ENCODE peak calls at places on chromosomes 6 and 20, in eight cellular contexts. M is GM23248, Y is OCI-LY7, Z is heart right ventricle, Q is left ventricle myocardium inferior, A is aorta, W is adipocyte, B is cardiac muscle cell. J is an unnamed sample.
A peak's percentile ranks its signal among the peaks of the same experiment; 100 is the strongest.

GRCh38 chr6:28443112-28443773 is at the start of gene ZSCAN23:
- DNase-seq in W (peak; percentile 93), M (peak; percentile 95), Q (peak; percentile 70), Z (peak; percentile 71), B (peak; percentile 92), A (peak; percentile 79), Y (no peak), J (peak; percentile 49)

GRCh38 chr6:11632231-11632630 is 94.7 kb downstream of the TMEM170B start:
- DNase-seq in B (no peak), Z (no peak), M (peak; percentile 19), Y (no peak), A (no peak), W (peak; percentile 44), Q (no peak), J (no peak)

GRCh38 chr6:139256087-139256486 is 35.7 kb downstream of the TXLNB start:
- DNase-seq in W (peak; percentile 43), B (peak; percentile 82), A (peak; percentile 63), Y (no peak), Q (no peak), M (peak; percentile 85), Z (no peak), J (no peak)

GRCh38 chr6:135014353-135014832 is 40.2 kb downstream of the HBS1L start:
- DNase-seq in W (no peak), M (no peak), B (no peak), Q (no peak), Z (no peak), Y (no peak), A (no peak), J (no peak)

GRCh38 chr6:33699131-33699530 is 12.4 kb downstream of the UQCC2 start:
- DNase-seq in Q (no peak), W (no peak), Y (no peak), A (no peak), Z (no peak), M (no peak), B (no peak), J (no peak)

GRCh38 chr6:348860-349396 is 42.6 kb upstream of the IRF4 start:
- DNase-seq in M (no peak), A (peak; percentile 54), Q (no peak), B (no peak), W (no peak), Y (no peak), Z (peak; percentile 11), J (no peak)

GRCh38 chr6:8192067-8192466 is 89.7 kb upstream of the EEF1E1 start:
- DNase-seq in Y (no peak), B (no peak), Z (no peak), W (no peak), Q (no peak), M (no peak), A (no peak), J (no peak)

GRCh38 chr6:53702316-53702715 is 36.8 kb upstream of the KLHL31 start:
- DNase-seq in A (no peak), Z (no peak), M (no peak), Q (no peak), B (no peak), Y (no peak), W (no peak), J (no peak)

GRCh38 chr6:136103763-136104311 is 146.3 kb downstream of the MTFR2 start:
- DNase-seq in A (no peak), M (peak; percentile 34), Q (peak; percentile 84), B (peak; percentile 70), W (no peak), Z (peak; percentile 76), Y (no peak), J (no peak)

GRCh38 chr6:101539510-101540245 is 146.2 kb downstream of the GRIK2 start:
- DNase-seq in B (peak; percentile 65), A (no peak), W (peak; percentile 70), Q (no peak), M (peak; percentile 54), Y (no peak), Z (no peak), J (peak; percentile 2)

GRCh38 chr6:96939019-96939805 is 14.7 kb downstream of the KLHL32 start:
- DNase-seq in M (peak; percentile 54), Q (no peak), W (no peak), A (no peak), Y (no peak), B (peak; percentile 54), Z (no peak), J (peak; percentile 56)

GRCh38 chr6:109454483-109455160 is 950 bp downstream of the MICAL1 start:
- DNase-seq in W (peak; percentile 47), Q (no peak), M (peak; percentile 69), Z (no peak), B (peak; percentile 31), A (peak; percentile 84), Y (peak; percentile 89), J (no peak)

GRCh38 chr20:61788343-61788742 is 277.3 kb downstream of the TAF4 start:
- DNase-seq in A (no peak), Y (no peak), Q (no peak), W (no peak), Z (no peak), M (no peak), B (no peak), J (no peak)

GRCh38 chr6:162560891-162561290 is 166.7 kb downstream of the PRKN start:
- DNase-seq in M (no peak), Z (no peak), Y (no peak), A (no peak), Q (no peak), B (no peak), W (no peak), J (no peak)
- H3K4me3 ChIP-seq in M (no peak overlapping the region), Z (no peak overlapping the region), Y (no peak overlapping the region), A (no peak overlapping the region), Q (no peak overlapping the region), B (no peak overlapping the region), W (no peak overlapping the region), J (no peak overlapping the region)

GRCh38 chr6:25966707-25967106 is 4.1 kb downstream of the TRIM38 start:
- DNase-seq in B (no peak), W (no peak), Q (no peak), A (no peak), Z (no peak), M (no peak), Y (no peak), J (no peak)

GRCh38 chr6:25972902-25973301 is 10.3 kb downstream of the TRIM38 start:
- DNase-seq in Y (no peak), B (no peak), Z (no peak), W (no peak), Q (no peak), A (no peak), M (no peak), J (no peak)

GRCh38 chr6:25972128-25972527 is 9.5 kb downstream of the TRIM38 start:
- DNase-seq in Q (no peak), W (no peak), Z (no peak), B (no peak), A (no peak), M (no peak), Y (no peak), J (no peak)

GRCh38 chr6:25971187-25971811 is 8.7 kb downstream of the TRIM38 start:
- DNase-seq in B (peak; percentile 97), Y (no peak), Z (no peak), Q (no peak), M (peak; percentile 95), W (peak; percentile 89), A (peak; percentile 55), J (peak; percentile 86)

DNA sequence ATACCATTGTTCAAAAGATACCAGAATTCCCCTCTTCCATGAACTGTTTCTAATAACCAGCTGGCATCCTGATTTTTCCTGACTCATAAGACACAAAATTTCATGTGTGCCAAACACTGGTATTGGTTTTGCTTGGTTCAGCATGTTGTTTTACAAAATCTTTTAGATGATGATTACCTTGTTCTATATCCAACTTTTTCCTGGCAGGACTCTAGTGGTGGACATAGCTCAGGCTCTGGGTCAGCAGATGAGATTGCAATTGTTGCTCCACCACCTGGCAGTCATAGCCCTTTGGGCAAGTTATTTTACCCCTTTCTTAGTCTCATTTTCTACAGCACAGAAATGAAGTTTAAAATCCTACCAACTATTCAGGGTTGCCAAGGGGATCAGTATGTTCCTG is 6.2 kb downstream of the TRIM38 start:
- DNase-seq in W (peak; percentile 50), B (peak; percentile 54), Z (no peak), A (no peak), Y (no peak), M (peak; percentile 78), Q (no peak), J (no peak)
- H3K36me3 ChIP-seq in W (peaks cover 70% of the 10 kb centered on the region), B (no peaks in the 10 kb centered on the region), Z (peaks cover 36% of the 10 kb centered on the region), A (peaks cover 5% of the 10 kb centered on the region), Y (peaks cover 95% of the 10 kb centered on the region), M (peaks cover 38% of the 10 kb centered on the region), Q (peaks cover 83% of the 10 kb centered on the region), J (peaks cover 2% of the 10 kb centered on the region)

DNA sequence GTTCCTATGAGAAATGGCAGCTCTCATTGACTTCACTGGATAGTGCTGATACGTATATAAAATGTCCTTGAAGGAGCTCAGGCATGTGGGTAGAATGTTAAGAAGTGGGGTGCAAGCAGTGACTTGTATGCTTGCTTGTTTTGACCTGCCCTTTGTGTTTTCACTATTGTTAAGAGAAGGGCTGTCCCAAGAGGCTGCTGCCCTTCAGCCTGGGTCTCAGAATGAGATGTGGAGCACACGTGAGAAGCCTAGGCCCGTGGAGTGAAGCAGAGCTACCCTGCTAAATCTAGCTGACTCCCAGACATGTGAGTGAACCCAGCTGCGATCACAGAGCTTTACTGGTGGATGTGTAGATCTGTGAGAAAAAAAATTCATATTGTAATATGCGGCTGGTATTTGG is 305.3 kb upstream of the RGS17 start:
- DNase-seq in Z (no peak), B (no peak), W (no peak), Y (no peak), A (no peak), M (no peak), Q (no peak), J (no peak)
- H3K4me3 ChIP-seq in Z (no peak overlapping the region), B (no peak overlapping the region), W (no peak overlapping the region), Y (no peak overlapping the region), A (no peak overlapping the region), M (no peak overlapping the region), Q (no peak overlapping the region), J (no peak overlapping the region)

GRCh38 chr20:3116341-3116740 is 31.8 kb upstream of the AVP start:
- DNase-seq in A (no peak), Z (no peak), Q (no peak), W (no peak), B (no peak), M (no peak), Y (no peak), J (no peak)

GRCh38 chr20:3115190-3116107 is 30.9 kb upstream of the AVP start:
- DNase-seq in Z (no peak), M (peak; percentile 77), A (no peak), Y (peak; percentile 53), B (peak; percentile 69), W (peak; percentile 81), Q (no peak), J (peak; percentile 23)

GRCh38 chr20:3111507-3111906 is 27.0 kb upstream of the AVP start:
- DNase-seq in A (no peak), Q (no peak), M (no peak), Z (no peak), Y (no peak), W (no peak), B (no peak), J (no peak)

GRCh38 chr20:3109350-3110302 is 25.1 kb upstream of the AVP start:
- DNase-seq in M (no peak), W (no peak), Q (no peak), Z (no peak), Y (no peak), B (no peak), A (no peak), J (no peak)

DNA sequence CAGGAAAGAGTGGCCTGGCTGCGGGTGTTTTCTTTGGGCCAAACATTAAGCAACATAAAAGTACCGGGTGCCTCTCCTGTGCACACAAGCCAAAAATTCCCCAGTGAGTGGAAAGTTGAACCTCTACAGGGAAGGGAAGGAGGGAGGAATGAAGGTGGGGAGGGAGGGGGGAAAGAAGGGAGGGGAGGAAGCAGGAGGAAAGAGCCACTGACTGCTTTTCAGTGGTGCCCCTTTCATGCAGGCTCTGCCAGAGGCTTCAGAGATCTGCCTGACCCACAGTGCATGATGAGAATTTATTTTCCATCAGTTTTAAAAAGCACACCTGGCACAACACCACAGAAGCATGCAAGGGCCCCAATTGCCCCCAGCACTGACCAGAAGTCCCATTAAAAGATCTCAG is 27.5 kb upstream of the AVP start:
- DNase-seq in A (no peak), B (no peak), Z (no peak), M (no peak), W (no peak), Q (no peak), Y (no peak), J (no peak)
- H3K36me3 ChIP-seq in A (peaks cover under 1% of the 10 kb centered on the region), B (no peaks in the 10 kb centered on the region), Z (peaks cover 16% of the 10 kb centered on the region), M (no peaks in the 10 kb centered on the region), W (no peaks in the 10 kb centered on the region), Q (peaks cover 23% of the 10 kb centered on the region), Y (no peaks in the 10 kb centered on the region), J (no peaks in the 10 kb centered on the region)

J was measured in kidney epithelial cell.